ENCODE peak calls at places on chromosomes 4 and X, in nine cellular contexts. I is A549, O is trophoblast cell, T is colonic mucosa, Q is lower lobe of right lung, J is right lobe of liver, P is endodermal cell, R is adrenal gland, K is AG04450. W is an unnamed sample.

GRCh38 chr4:178316211-178316610 is 874.0 kb upstream of the AGA start:
- DNase-seq in I (no peak), O (no peak), T (peak), Q (no peak), J (no peak), P (no peak), R (no peak), K (no peak), W (peak)

GRCh38 chrX:119682019-119682989 is 10.7 kb downstream of the SEPTIN6 start:
- DNase-seq in I (no peak), O (no peak), T (no peak), Q (no peak), J (no peak), P (no peak), R (no peak), K (no peak), W (no peak)

GRCh38 chr4:185201983-185202962 is 1.5 kb downstream of the CFAP97 start:
- DNase-seq in I (no peak), O (peak), T (peak), Q (no peak), J (no peak), P (no peak), R (no peak), K (no peak), W (peak)

GRCh38 chrX:136847874-136848273 is 32.7 kb downstream of the RBMX start:
- DNase-seq in I (no peak), O (peak), T (no peak), Q (no peak), J (no peak), P (no peak), R (no peak), K (no peak), W (no peak)

GRCh38 chr4:148376151-148376550 is 66.1 kb downstream of the NR3C2 start:
- DNase-seq in I (peak), O (peak), T (peak), Q (no peak), J (no peak), P (no peak), R (peak), K (no peak), W (peak)

GRCh38 chr4:26746742-26747351 is 113.8 kb upstream of the STIM2 start:
- DNase-seq in I (no peak), O (peak), T (no peak), Q (no peak), J (no peak), P (no peak), R (no peak), K (no peak), W (no peak)

GRCh38 chrX:10566726-10567097 is 53.7 kb downstream of the MID1 start:
- DNase-seq in I (peak), O (no peak), T (no peak), Q (no peak), J (no peak), P (no peak), R (no peak), K (no peak), W (no peak)

GRCh38 chr4:145583191-145583590 is 36.0 kb upstream of the MMAA start:
- DNase-seq in I (no peak), O (peak), T (no peak), Q (no peak), J (no peak), P (no peak), R (no peak), K (no peak), W (no peak)

GRCh38 chr4:147822128-147822527 is 90.2 kb downstream of the ARHGAP10 start:
- DNase-seq in I (peak), O (peak), T (peak), Q (peak), J (peak), P (no peak), R (peak), K (no peak), W (peak)

GRCh38 chr4:13985824-13986223 is 358.3 kb upstream of the BOD1L1 start:
- DNase-seq in I (no peak), O (no peak), T (no peak), Q (no peak), J (no peak), P (no peak), R (peak), K (no peak), W (no peak)

GRCh38 chrX:22577181-22577580 is 304.5 kb downstream of the CBLL2 start:
- DNase-seq in I (peak), O (peak), T (no peak), Q (no peak), J (no peak), P (no peak), R (no peak), K (peak), W (no peak)

GRCh38 chr4:88860594-88860993 is 163.0 kb upstream of the NAP1L5 start:
- DNase-seq in I (no peak), O (no peak), T (no peak), Q (no peak), J (no peak), P (no peak), R (no peak), K (no peak), W (peak)

GRCh38 chrX:46326161-46326560 is 219.1 kb downstream of the ZNF674 start:
- DNase-seq in I (peak), O (peak), T (no peak), Q (no peak), J (no peak), P (no peak), R (peak), K (no peak), W (peak)

GRCh38 chr4:6331018-6331417 is 61.4 kb downstream of the WFS1 start:
- DNase-seq in I (peak), O (peak), T (no peak), Q (no peak), J (no peak), P (peak), R (peak), K (no peak), W (peak)

GRCh38 chr4:84965558-84966381 is 720 bp downstream of the WDFY3 start:
- DNase-seq in I (peak), O (peak), T (peak), Q (peak), J (peak), P (peak), R (peak), K (no peak), W (peak)

GRCh38 chrX:70134116-70134477 is 850 bp downstream of the IGBP1 start:
- DNase-seq in I (peak), O (peak), T (peak), Q (no peak), J (no peak), P (no peak), R (no peak), K (no peak), W (no peak)

GRCh38 chr4:142984871-142985585 is 138.9 kb upstream of the INPP4B start:
- DNase-seq in I (peak), O (peak), T (peak), Q (no peak), J (no peak), P (peak), R (no peak), K (no peak), W (no peak)

GRCh38 chr4:5409237-5409636 is 299.1 kb downstream of the EVC2 start:
- DNase-seq in I (no peak), O (no peak), T (no peak), Q (no peak), J (no peak), P (no peak), R (no peak), K (no peak), W (no peak)

GRCh38 chr4:140637836-140638235 is 69.1 kb upstream of the UCP1 start:
- DNase-seq in I (peak), O (peak), T (peak), Q (no peak), J (no peak), P (peak), R (peak), K (no peak), W (peak)

GRCh38 chr4:94804613-94805012 is 46.9 kb downstream of the BMPR1B start:
- DNase-seq in I (no peak), O (no peak), T (no peak), Q (no peak), J (no peak), P (no peak), R (no peak), K (no peak), W (no peak)
- H3K4me3 ChIP-seq in I (no peak), O (no peak), T (no peak), Q (no peak), J (no peak), P (no peak), R (no peak), K (no peak), W (no peak)

GRCh38 chrX:71216446-71216845 is 6.6 kb upstream of the GJB1 start:
- DNase-seq in I (no peak), O (no peak), T (peak), Q (no peak), J (no peak), P (no peak), R (no peak), K (no peak), W (peak)
- H3K27ac ChIP-seq in I (no peak), O (no peak), T (peak), Q (no peak), J (peak), P (no peak), R (no peak), K (no peak), W (no peak)

GRCh38 chrX:9343971-9344370 is 120.9 kb upstream of the TBL1X start:
- DNase-seq in I (no peak), O (no peak), T (no peak), Q (no peak), J (no peak), P (no peak), R (no peak), K (no peak), W (no peak)

GRCh38 chrX:9339603-9340569 is 125.0 kb upstream of the TBL1X start:
- DNase-seq in I (no peak), O (no peak), T (no peak), Q (no peak), J (no peak), P (peak), R (peak), K (no peak), W (peak)

GRCh38 chrX:9340619-9341304 is 124.1 kb upstream of the TBL1X start:
- DNase-seq in I (no peak), O (no peak), T (peak), Q (no peak), J (no peak), P (peak), R (peak), K (no peak), W (peak)

GRCh38 chrX:9342581-9343051 is 122.2 kb upstream of the TBL1X start:
- DNase-seq in I (peak), O (peak), T (peak), Q (peak), J (peak), P (peak), R (peak), K (no peak), W (peak)

GRCh38 chrX:9341305-9342201 is 123.3 kb upstream of the TBL1X start:
- DNase-seq in I (peak), O (peak), T (peak), Q (peak), J (peak), P (no peak), R (peak), K (no peak), W (peak)
- H3K4me3 ChIP-seq in I (peak), O (no peak), T (no peak), Q (peak), J (peak), P (no peak), R (no peak), K (peak), W (peak)

GRCh38 chr4:183171484-183172267 is 72.6 kb downstream of the WWC2 start:
- DNase-seq in I (peak), O (no peak), T (no peak), Q (no peak), J (no peak), P (no peak), R (no peak), K (no peak), W (no peak)

GRCh38 chr4:183172881-183173280 is 73.8 kb downstream of the WWC2 start:
- DNase-seq in I (no peak), O (no peak), T (no peak), Q (no peak), J (no peak), P (no peak), R (no peak), K (no peak), W (no peak)

GRCh38 chr4:183175631-183176232 is 76.7 kb downstream of the WWC2 start:
- DNase-seq in I (peak), O (peak), T (no peak), Q (no peak), J (no peak), P (no peak), R (no peak), K (peak), W (no peak)

GRCh38 chr4:183170894-183171293 is 71.8 kb downstream of the WWC2 start:
- DNase-seq in I (no peak), O (no peak), T (no peak), Q (no peak), J (no peak), P (no peak), R (no peak), K (no peak), W (no peak)

GRCh38 chr4:183173580-183174526 is 74.8 kb downstream of the WWC2 start:
- DNase-seq in I (no peak), O (no peak), T (no peak), Q (no peak), J (no peak), P (peak), R (no peak), K (no peak), W (no peak)
- H3K27ac ChIP-seq in I (peak), O (no peak), T (no peak), Q (no peak), J (no peak), P (no peak), R (no peak), K (no peak), W (no peak)

GRCh38 chr4:66298596-66298995 is 628.3 kb upstream of the EPHA5 start:
- DNase-seq in I (no peak), O (no peak), T (no peak), Q (no peak), J (no peak), P (no peak), R (no peak), K (no peak), W (no peak)

GRCh38 chr4:66300336-66300934 is 630.1 kb upstream of the EPHA5 start:
- DNase-seq in I (no peak), O (no peak), T (no peak), Q (no peak), J (no peak), P (no peak), R (no peak), K (no peak), W (no peak)

DNA sequence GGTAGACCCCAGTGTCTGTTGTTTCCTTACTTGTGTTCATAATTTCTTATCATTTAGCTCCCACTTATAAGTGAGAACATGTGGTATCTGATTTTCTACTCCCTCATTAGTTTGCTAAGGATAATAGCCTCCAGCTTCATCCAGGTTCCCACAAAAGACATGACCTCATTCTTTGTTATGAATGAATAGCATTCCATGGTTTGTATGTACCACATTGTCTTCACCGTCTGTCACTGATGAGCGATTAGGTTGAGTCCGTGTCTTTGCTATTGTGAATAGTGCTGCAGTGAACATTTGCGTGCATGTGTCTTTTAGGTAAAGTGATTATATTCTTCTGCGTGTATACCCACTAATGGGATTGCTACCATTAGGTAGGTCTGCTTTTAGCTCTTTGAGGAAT is 624.3 kb upstream of the EPHA5 start:
- DNase-seq in I (no peak), O (no peak), T (no peak), Q (no peak), J (no peak), P (no peak), R (no peak), K (no peak), W (no peak)
- H3K4me3 ChIP-seq in I (no peak), O (no peak), T (no peak), Q (no peak), J (no peak), P (no peak), R (no peak), K (no peak), W (no peak)